ENCODE peak calls at places on chromosomes 16 and 17, in eight cellular contexts. One of them, this sample, is unnamed.

GRCh38 chr17:28545141-28545503 is 7.3 kb downstream of the UNC119 start:
- DNase-seq in tibial artery: no peak
- DNase-seq in OCI-LY7: no peak
- DNase-seq in GM23248: no peak
- DNase-seq in cardiac muscle cell: no peak
- DNase-seq in CD8-positive, alpha-beta memory T cell: no peak
- DNase-seq in uterus: no peak
- DNase-seq in thoracic aorta: no peak
- DNase-seq in this sample: no peak

GRCh38 chr16:85754403-85754802 is 3.5 kb upstream of the C16orf74 start:
- DNase-seq in CD8-positive, alpha-beta memory T cell: no peak
- DNase-seq in OCI-LY7: peak; percentile 78
- DNase-seq in tibial artery: no peak
- DNase-seq in uterus: no peak
- DNase-seq in GM23248: no peak
- DNase-seq in thoracic aorta: no peak
- DNase-seq in cardiac muscle cell: no peak
- DNase-seq in this sample: no peak

GRCh38 chr17:40323731-40324650 is 15.0 kb downstream of the RARA start:
- DNase-seq in GM23248: peak; percentile 73
- DNase-seq in CD8-positive, alpha-beta memory T cell: peak; percentile 93
- DNase-seq in cardiac muscle cell: peak; percentile 83
- DNase-seq in uterus: no peak
- DNase-seq in tibial artery: peak; percentile 83
- DNase-seq in thoracic aorta: peak; percentile 89
- DNase-seq in OCI-LY7: no peak
- DNase-seq in this sample: no peak

GRCh38 chr17:46013502-46014165 is 14.6 kb downstream of the STH start:
- DNase-seq in GM23248: peak; percentile 87
- DNase-seq in tibial artery: no peak
- DNase-seq in thoracic aorta: no peak
- DNase-seq in uterus: no peak
- DNase-seq in cardiac muscle cell: peak; percentile 14
- DNase-seq in OCI-LY7: no peak
- DNase-seq in CD8-positive, alpha-beta memory T cell: no peak
- DNase-seq in this sample: no peak

GRCh38 chr17:77995146-77995852 is 36.8 kb downstream of the TNRC6C start:
- DNase-seq in tibial artery: no peak
- DNase-seq in CD8-positive, alpha-beta memory T cell: no peak
- DNase-seq in uterus: no peak
- DNase-seq in OCI-LY7: no peak
- DNase-seq in GM23248: peak; percentile 6
- DNase-seq in cardiac muscle cell: no peak
- DNase-seq in thoracic aorta: no peak
- DNase-seq in this sample: no peak

GRCh38 chr16:12617401-12617819 is 186.3 kb downstream of the CPPED1 start:
- DNase-seq in thoracic aorta: no peak
- DNase-seq in cardiac muscle cell: no peak
- DNase-seq in OCI-LY7: no peak
- DNase-seq in GM23248: no peak
- DNase-seq in tibial artery: no peak
- DNase-seq in CD8-positive, alpha-beta memory T cell: no peak
- DNase-seq in uterus: no peak
- DNase-seq in this sample: no peak

GRCh38 chr17:50117202-50118040 is 12.5 kb downstream of the SAMD14 start:
- DNase-seq in GM23248: peak; percentile 84
- DNase-seq in cardiac muscle cell: peak; percentile 71
- DNase-seq in uterus: peak; percentile 72
- DNase-seq in CD8-positive, alpha-beta memory T cell: peak; percentile 71
- DNase-seq in tibial artery: peak; percentile 75
- DNase-seq in thoracic aorta: no peak
- DNase-seq in OCI-LY7: peak; percentile 38
- DNase-seq in this sample: no peak

GRCh38 chr16:21001262-21001661 is 100.7 kb downstream of the LYRM1 start:
- DNase-seq in GM23248: peak; percentile 35
- DNase-seq in tibial artery: no peak
- DNase-seq in OCI-LY7: peak; percentile 13
- DNase-seq in cardiac muscle cell: peak; percentile 26
- DNase-seq in uterus: no peak
- DNase-seq in CD8-positive, alpha-beta memory T cell: no peak
- DNase-seq in thoracic aorta: no peak
- DNase-seq in this sample: no peak

GRCh38 chr17:83109793-83110645 is 30.6 kb downstream of the METRNL start:
- DNase-seq in uterus: peak; percentile 74
- DNase-seq in tibial artery: peak; percentile 98
- DNase-seq in thoracic aorta: peak; percentile 98
- DNase-seq in CD8-positive, alpha-beta memory T cell: no peak
- DNase-seq in GM23248: peak; percentile 99
- DNase-seq in cardiac muscle cell: peak; percentile 98
- DNase-seq in OCI-LY7: no peak
- DNase-seq in this sample: peak; percentile 94

GRCh38 chr17:69141802-69142472 is at the start of gene ABCA6:
- DNase-seq in uterus: no peak
- DNase-seq in OCI-LY7: no peak
- DNase-seq in cardiac muscle cell: peak; percentile 93
- DNase-seq in CD8-positive, alpha-beta memory T cell: no peak
- DNase-seq in tibial artery: no peak
- DNase-seq in GM23248: peak; percentile 70
- DNase-seq in thoracic aorta: no peak
- DNase-seq in this sample: no peak

GRCh38 chr17:44967026-44967906 is 837 bp downstream of the C1QL1 start:
- DNase-seq in OCI-LY7: no peak
- DNase-seq in cardiac muscle cell: no peak
- DNase-seq in GM23248: no peak
- DNase-seq in tibial artery: no peak
- DNase-seq in CD8-positive, alpha-beta memory T cell: peak; percentile 50
- DNase-seq in uterus: no peak
- DNase-seq in thoracic aorta: no peak
- DNase-seq in this sample: no peak

GRCh38 chr16:59633996-59634579 is 900.0 kb upstream of the GOT2 start:
- DNase-seq in OCI-LY7: no peak
- DNase-seq in uterus: no peak
- DNase-seq in CD8-positive, alpha-beta memory T cell: no peak
- DNase-seq in tibial artery: no peak
- DNase-seq in thoracic aorta: no peak
- DNase-seq in GM23248: peak; percentile 61
- DNase-seq in cardiac muscle cell: peak; percentile 50
- DNase-seq in this sample: no peak

DNA sequence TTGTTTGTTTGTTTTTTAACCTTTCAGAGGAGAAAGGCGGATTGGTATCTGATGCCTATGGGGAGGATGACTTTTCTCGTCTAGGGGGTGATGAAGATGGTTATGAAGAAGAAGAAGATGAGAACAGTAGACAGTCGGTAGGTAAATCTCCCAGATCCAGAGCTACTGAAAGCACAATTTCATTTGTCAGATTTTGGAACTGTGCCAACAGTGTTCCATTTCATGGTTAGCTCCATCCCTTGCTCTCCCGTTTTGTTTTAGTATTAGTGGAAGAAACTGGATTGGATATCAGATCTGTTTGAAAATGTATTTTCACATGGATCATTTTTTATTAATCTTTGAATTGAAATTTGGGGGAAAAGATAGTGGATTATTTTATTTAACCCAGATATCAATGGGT is 1.4 kb downstream of the SAP30BP start:
- DNase-seq in thoracic aorta: no peak
- DNase-seq in GM23248: peak; percentile 38
- DNase-seq in OCI-LY7: no peak
- DNase-seq in uterus: no peak
- DNase-seq in tibial artery: no peak
- DNase-seq in CD8-positive, alpha-beta memory T cell: no peak
- DNase-seq in cardiac muscle cell: no peak
- DNase-seq in this sample: no peak
- H3K27ac ChIP-seq in thoracic aorta: no peak overlapping the region
- H3K27ac ChIP-seq in GM23248: peak overlapping the region; percentile 82
- H3K27ac ChIP-seq in OCI-LY7: no peak overlapping the region
- H3K27ac ChIP-seq in uterus: no peak overlapping the region
- H3K27ac ChIP-seq in tibial artery: peak overlapping the region; percentile 91
- H3K27ac ChIP-seq in CD8-positive, alpha-beta memory T cell: no peak overlapping the region
- H3K27ac ChIP-seq in cardiac muscle cell: no peak overlapping the region
- H3K27ac ChIP-seq in this sample: no peak overlapping the region

DNA sequence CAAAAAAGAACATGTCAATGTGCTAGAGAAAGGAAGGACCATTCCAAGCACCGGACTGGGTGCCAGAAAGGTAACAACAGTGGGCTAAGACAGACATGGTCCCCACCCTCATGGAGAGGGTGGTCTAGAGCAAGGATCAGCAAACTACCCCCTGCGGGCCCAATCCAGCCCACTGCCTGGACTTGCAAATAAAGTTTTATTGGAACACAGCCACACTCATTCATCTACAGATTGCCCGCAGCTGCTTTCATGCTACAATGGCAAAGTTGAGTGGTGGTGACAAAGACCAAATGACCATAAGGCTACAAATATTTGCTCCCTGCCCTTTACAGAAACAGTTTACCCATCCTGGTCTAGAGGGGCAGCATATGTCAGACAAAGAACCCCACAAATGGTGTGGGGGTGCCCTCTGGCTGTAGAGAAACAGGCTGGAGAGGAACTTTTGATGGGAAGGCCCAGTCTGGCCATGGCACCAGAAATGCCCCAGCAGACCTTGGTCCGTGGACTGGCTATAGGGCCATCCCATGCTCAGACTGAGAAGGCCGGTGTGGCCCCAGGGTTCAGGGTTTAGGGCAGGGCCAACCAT is 15.2 kb downstream of the CDH5 start:
- DNase-seq in thoracic aorta: no peak
- DNase-seq in cardiac muscle cell: no peak
- DNase-seq in uterus: no peak
- DNase-seq in OCI-LY7: no peak
- DNase-seq in GM23248: no peak
- DNase-seq in tibial artery: peak; percentile 13
- DNase-seq in CD8-positive, alpha-beta memory T cell: no peak
- DNase-seq in this sample: no peak
- H3K27ac ChIP-seq in thoracic aorta: no peak overlapping the region
- H3K27ac ChIP-seq in cardiac muscle cell: no peak overlapping the region
- H3K27ac ChIP-seq in uterus: peak overlapping the region; percentile 64
- H3K27ac ChIP-seq in OCI-LY7: no peak overlapping the region
- H3K27ac ChIP-seq in GM23248: no peak overlapping the region
- H3K27ac ChIP-seq in tibial artery: no peak overlapping the region
- H3K27ac ChIP-seq in CD8-positive, alpha-beta memory T cell: no peak overlapping the region
- H3K27ac ChIP-seq in this sample: peak overlapping the region; percentile 96

DNA sequence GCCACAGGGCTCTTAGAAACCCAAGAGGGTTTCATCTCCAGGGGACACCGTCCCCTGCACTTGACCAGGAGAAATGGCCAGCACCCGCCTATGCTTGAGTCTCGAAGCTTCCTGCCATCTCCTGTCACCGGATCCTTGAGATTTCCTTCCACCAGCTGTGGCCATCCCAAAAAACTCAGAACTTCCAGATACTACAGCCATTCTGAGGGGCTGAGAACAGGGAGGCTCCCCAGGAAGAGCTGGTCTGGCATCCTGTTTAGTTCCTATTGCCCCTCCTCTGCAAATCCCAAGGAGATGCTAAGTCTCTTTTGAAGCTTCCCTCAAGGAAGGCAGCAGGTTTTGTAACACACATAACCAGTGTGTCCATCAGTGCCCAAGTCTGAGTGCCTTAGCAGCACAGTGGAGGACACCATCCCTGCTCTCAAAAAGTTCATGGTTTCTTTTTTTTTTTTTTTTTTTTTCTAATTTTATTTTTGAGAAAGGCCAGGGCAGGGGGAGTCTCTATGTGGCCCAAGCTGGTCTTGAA is 2.0 kb downstream of the UBALD2 start:
- DNase-seq in OCI-LY7: no peak
- DNase-seq in tibial artery: no peak
- DNase-seq in cardiac muscle cell: no peak
- DNase-seq in uterus: no peak
- DNase-seq in thoracic aorta: no peak
- DNase-seq in GM23248: no peak
- DNase-seq in CD8-positive, alpha-beta memory T cell: no peak
- DNase-seq in this sample: no peak
- H3K27ac ChIP-seq in OCI-LY7: peak overlapping the region; percentile 85
- H3K27ac ChIP-seq in tibial artery: peak overlapping the region; percentile 85
- H3K27ac ChIP-seq in cardiac muscle cell: peak overlapping the region; percentile 80
- H3K27ac ChIP-seq in uterus: peak overlapping the region; percentile 83
- H3K27ac ChIP-seq in thoracic aorta: no peak overlapping the region
- H3K27ac ChIP-seq in GM23248: no peak overlapping the region
- H3K27ac ChIP-seq in CD8-positive, alpha-beta memory T cell: peak overlapping the region; percentile 79
- H3K27ac ChIP-seq in this sample: peak overlapping the region; percentile 1

DNA sequence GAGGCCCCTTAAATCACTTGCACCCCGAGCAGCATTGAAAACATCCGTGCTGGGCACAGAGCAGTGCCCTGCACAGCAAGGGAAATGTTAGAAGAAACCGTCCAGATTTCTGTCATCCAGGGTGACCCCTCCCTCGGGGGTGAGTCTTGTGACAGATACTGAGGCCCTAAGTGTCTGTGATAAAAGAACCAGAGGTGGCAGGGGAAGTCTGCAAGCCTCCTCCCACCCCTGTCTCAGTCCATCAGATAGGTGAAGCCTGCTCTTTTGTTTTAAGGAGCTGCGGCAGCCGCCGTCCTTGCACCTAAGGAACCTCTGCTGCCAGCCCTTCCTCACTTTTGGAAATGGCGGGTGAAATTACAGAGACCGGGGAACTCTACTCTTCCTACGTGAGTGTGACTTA is 845 bp upstream of the NAT9 start:
- DNase-seq in GM23248: peak; percentile 20
- DNase-seq in CD8-positive, alpha-beta memory T cell: no peak
- DNase-seq in thoracic aorta: no peak
- DNase-seq in cardiac muscle cell: no peak
- DNase-seq in uterus: no peak
- DNase-seq in OCI-LY7: no peak
- DNase-seq in tibial artery: no peak
- DNase-seq in this sample: no peak
- H3K27ac ChIP-seq in GM23248: no peak overlapping the region
- H3K27ac ChIP-seq in CD8-positive, alpha-beta memory T cell: peak overlapping the region; percentile 57
- H3K27ac ChIP-seq in thoracic aorta: no peak overlapping the region
- H3K27ac ChIP-seq in cardiac muscle cell: peak overlapping the region; percentile 57
- H3K27ac ChIP-seq in uterus: no peak overlapping the region
- H3K27ac ChIP-seq in OCI-LY7: no peak overlapping the region
- H3K27ac ChIP-seq in tibial artery: peak overlapping the region; percentile 80
- H3K27ac ChIP-seq in this sample: no peak overlapping the region

This sample was measured in PC-9.